ENCODE peak calls at places on chromosomes 13 and 19, in six cellular contexts. Y, C, O, G, E and F are unnamed samples.

GRCh38 chr19:7113233-7113632 is 43.7 kb downstream of the ZNF557 start:
- DNase-seq in Y (no peak), C (no peak), O (no peak), G (no peak), E (no peak), F (no peak)

GRCh38 chr13:110044521-110045200 is 258.3 kb upstream of the IRS2 start:
- DNase-seq in Y (peak; percentile 63), C (no peak), O (peak; percentile 84), G (peak; percentile 37), E (no peak), F (peak; percentile 79)

GRCh38 chr19:38653028-38653571 is 5.7 kb downstream of the ACTN4 start:
- DNase-seq in Y (peak; percentile 51), C (no peak), O (no peak), G (peak; percentile 38), E (no peak), F (peak; percentile 64)

GRCh38 chr19:33394006-33394722 is 20.7 kb downstream of the CEBPG start:
- DNase-seq in Y (peak; percentile 85), C (no peak), O (no peak), G (peak; percentile 9), E (no peak), F (no peak)

GRCh38 chr13:109785141-109785891 is 1.1 kb downstream of the IRS2 start:
- DNase-seq in Y (peak; percentile 54), C (no peak), O (peak; percentile 19), G (peak; percentile 68), E (peak; percentile 64), F (peak; percentile 71)

GRCh38 chr13:41919741-41920487 is 41.0 kb downstream of the VWA8 start:
- DNase-seq in Y (no peak), C (no peak), O (no peak), G (no peak), E (no peak), F (peak; percentile 5)

GRCh38 chr19:39810424-39810823 is 23.5 kb downstream of the DYRK1B start:
- DNase-seq in Y (no peak), C (no peak), O (no peak), G (no peak), E (no peak), F (no peak)

GRCh38 chr13:110346661-110347067 is 39.6 kb downstream of the COL4A2 start:
- DNase-seq in Y (peak; percentile 49), C (no peak), O (no peak), G (peak; percentile 79), E (no peak), F (no peak)